ENCODE peak calls at places on chromosome 11, in eight cellular contexts. S, J, I, F, O, Z, L and E are unnamed samples.

GRCh38 chr11:123707606-123708205 is 33.8 kb downstream of the ZNF202 start:
- DNase-seq in S (peak; percentile 19), L (peak; percentile 78), F (peak; percentile 59), Z (no peak), O (no peak), I (peak; percentile 78), J (peak; percentile 43), E (no peak)

GRCh38 chr11:2577071-2578005 is 122.5 kb downstream of the KCNQ1OT1 start:
- DNase-seq in L (no peak), I (no peak), O (peak; percentile 68), J (no peak), F (no peak), S (no peak), Z (peak; percentile 11), E (no peak)

GRCh38 chr11:3123761-3124733 is 41.1 kb downstream of the OSBPL5 start:
- DNase-seq in F (peak; percentile 67), S (no peak), J (no peak), L (peak; percentile 92), Z (no peak), O (no peak), I (peak; percentile 96), E (no peak)

GRCh38 chr11:123430736-123431356 is 777 bp downstream of the GRAMD1B start:
- DNase-seq in S (peak; percentile 23), L (peak; percentile 83), Z (peak; percentile 20), J (peak; percentile 35), I (peak; percentile 59), O (peak; percentile 73), F (peak; percentile 52), E (peak; percentile 35)

GRCh38 chr11:123231263-123231662 is 36.2 kb upstream of the CLMP start:
- DNase-seq in Z (no peak), O (no peak), F (no peak), L (no peak), I (peak; percentile 51), J (no peak), S (no peak), E (no peak)

GRCh38 chr11:14378171-14378570 is 19.2 kb upstream of the RRAS2 start:
- DNase-seq in O (no peak), S (no peak), L (no peak), J (no peak), Z (no peak), F (no peak), I (no peak), E (no peak)

GRCh38 chr11:115711021-115711420 is 206.8 kb upstream of the CADM1 start:
- DNase-seq in F (no peak), I (no peak), Z (no peak), L (peak; percentile 63), S (no peak), J (no peak), O (no peak), E (no peak)

GRCh38 chr11:15412054-15412453 is 297.3 kb downstream of the INSC start:
- DNase-seq in O (no peak), I (no peak), L (no peak), Z (no peak), S (no peak), F (no peak), J (no peak), E (no peak)

GRCh38 chr11:131281316-131281715 is 89.1 kb upstream of the NTM start:
- DNase-seq in L (no peak), J (no peak), O (no peak), Z (no peak), I (no peak), F (no peak), S (no peak), E (no peak)

GRCh38 chr11:20011294-20011951 is 148.9 kb downstream of the DBX1 start:
- DNase-seq in J (no peak), L (no peak), I (no peak), S (no peak), F (no peak), Z (no peak), O (no peak), E (no peak)

GRCh38 chr11:125933030-125933813 is 12.6 kb upstream of the VSIG10L2 start:
- DNase-seq in Z (no peak), S (no peak), I (no peak), F (peak; percentile 10), L (no peak), O (no peak), J (no peak), E (no peak)

GRCh38 chr11:66259976-66260375 is 8.5 kb upstream of the RAB1B start:
- DNase-seq in J (no peak), Z (no peak), O (no peak), I (no peak), L (no peak), S (no peak), F (no peak), E (no peak)

GRCh38 chr11:13486926-13487660 is 8.7 kb downstream of the PTH start:
- DNase-seq in F (peak; percentile 52), S (peak; percentile 22), J (peak; percentile 40), Z (peak; percentile 37), L (peak; percentile 10), O (no peak), I (peak; percentile 58), E (no peak)

GRCh38 chr11:37504925-37505324 is 906.9 kb upstream of the RAG2 start:
- DNase-seq in O (no peak), S (no peak), F (no peak), Z (no peak), L (no peak), I (peak; percentile 72), J (no peak), E (no peak)

GRCh38 chr11:128361451-128362020 is 225.8 kb downstream of the ETS1 start:
- DNase-seq in S (no peak), L (no peak), I (peak; percentile 73), Z (no peak), O (no peak), F (peak; percentile 51), J (no peak), E (no peak)

GRCh38 chr11:88552377-88553029 is 215.0 kb upstream of the CTSC start:
- DNase-seq in J (peak; percentile 4), Z (peak; percentile 21), F (peak; percentile 40), S (no peak), L (peak; percentile 74), O (no peak), I (peak; percentile 61), E (no peak)

GRCh38 chr11:36449566-36450390 is 60.3 kb downstream of the TRAF6 start:
- DNase-seq in S (no peak), O (no peak), Z (no peak), F (no peak), L (peak; percentile 12), I (peak; percentile 41), J (no peak), E (no peak)

GRCh38 chr11:65960824-65961266 is 689 bp upstream of the SART1 start:
- DNase-seq in Z (no peak), F (no peak), I (no peak), S (no peak), O (no peak), L (no peak), J (no peak), E (no peak)

GRCh38 chr11:130548491-130548833 is 100.0 kb downstream of the ADAMTS15 start:
- DNase-seq in L (no peak), I (no peak), J (no peak), Z (no peak), O (no peak), S (no peak), F (no peak), E (no peak)

GRCh38 chr11:131246589-131247164 is 123.7 kb upstream of the NTM start:
- DNase-seq in F (peak; percentile 55), L (peak; percentile 41), O (no peak), S (no peak), Z (no peak), I (peak; percentile 19), J (no peak), E (no peak)

GRCh38 chr11:1565904-1566247 is 6.2 kb downstream of the DUSP8 start:
- DNase-seq in J (no peak), S (no peak), I (no peak), F (no peak), O (peak; percentile 69), L (no peak), Z (no peak), E (no peak)

GRCh38 chr11:1567052-1567720 is 4.9 kb downstream of the DUSP8 start:
- DNase-seq in J (peak; percentile 24), Z (no peak), O (peak; percentile 67), S (no peak), L (peak; percentile 1), I (no peak), F (no peak), E (no peak)

GRCh38 chr11:1567721-1568100 is 4.4 kb downstream of the DUSP8 start:
- DNase-seq in F (no peak), I (no peak), Z (no peak), S (no peak), O (no peak), L (no peak), J (no peak), E (no peak)

GRCh38 chr11:1565173-1565903 is 6.7 kb downstream of the DUSP8 start:
- DNase-seq in O (peak; percentile 70), F (no peak), J (peak; percentile 27), S (no peak), L (no peak), Z (no peak), I (no peak), E (no peak)

DNA sequence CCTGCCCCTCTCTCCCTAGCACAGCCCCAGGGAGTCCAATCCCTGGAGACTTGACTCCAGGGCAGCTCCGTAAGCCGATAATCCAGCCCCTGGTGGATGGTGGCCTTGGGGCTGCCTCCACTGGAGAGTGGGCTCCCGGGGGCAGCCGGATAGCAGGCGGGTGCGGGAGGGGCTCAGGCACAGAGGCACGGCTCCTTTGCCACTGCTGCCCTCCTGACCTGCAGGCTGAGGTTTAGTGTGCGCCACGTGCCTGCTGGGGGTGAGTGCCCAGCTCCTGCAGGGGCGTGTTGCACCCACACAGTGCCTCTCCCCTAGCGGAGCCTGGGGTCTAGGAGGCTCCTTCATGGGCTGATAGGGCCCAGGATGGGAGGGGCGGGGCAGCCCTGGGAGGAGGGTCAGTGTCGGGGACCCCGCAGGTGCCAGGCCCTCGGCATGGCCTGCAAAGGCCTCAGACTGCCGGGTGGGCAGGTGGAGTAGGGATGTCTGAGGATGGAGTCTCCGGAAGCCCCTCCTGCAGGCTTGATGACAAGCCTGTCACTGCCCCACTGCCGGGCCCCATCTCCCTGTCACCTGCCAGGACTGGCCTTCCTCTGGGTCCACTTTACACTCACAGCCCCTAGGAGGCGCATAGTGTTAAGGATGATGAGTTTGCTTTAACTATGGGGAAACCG is 5.6 kb downstream of the DUSP8 start:
- DNase-seq in L (no peak), F (no peak), O (peak; percentile 64), J (peak; percentile 19), S (no peak), Z (no peak), I (no peak), E (no peak)
- TF ChIP-seq CTCF in L (peak; percentile 29), F (no peak), O (peak; percentile 21), J (no peak), S (no peak), Z (no peak), I (no peak), E (no peak)

GRCh38 chr11:44525473-44526252 is 39.8 kb upstream of the CD82 start:
- DNase-seq in Z (no peak), L (no peak), I (no peak), J (no peak), O (no peak), S (no peak), F (no peak), E (no peak)
- TF ChIP-seq CTCF in Z (no peak), L (no peak), I (no peak), J (no peak), O (no peak), S (no peak), F (no peak), E (no peak)

GRCh38 chr11:73306069-73306468 is 2.0 kb upstream of the ARHGEF17 start:
- DNase-seq in S (no peak), F (no peak), O (no peak), Z (no peak), I (no peak), L (peak; percentile 52), J (no peak), E (no peak)
- TF ChIP-seq CTCF in S (no peak), F (no peak), O (peak; percentile 49), Z (no peak), I (peak; percentile 4), L (no peak), J (no peak), E (no peak)

GRCh38 chr11:45180888-45181594 is 34.6 kb downstream of the PRDM11 start:
- DNase-seq in L (peak; percentile 90), F (peak; percentile 71), S (no peak), I (peak; percentile 64), Z (peak; percentile 41), O (peak; percentile 82), J (no peak), E (peak; percentile 42)
- TF ChIP-seq CTCF in L (no peak), F (no peak), S (no peak), I (no peak), Z (no peak), O (no peak), J (no peak), E (no peak)